ENCODE peak calls at places on chromosomes 5 and 9, in eight cellular contexts. T is GM03348, N is anterior cingulate cortex, O is HTR-8/SVneo, W is NCI-H446 treated with DMSO at 0.1 percent for 48 hours, S is ecto neural progenitor cell, B is amniotic epithelial cell, M is left cardiac atrium. D is an unnamed sample.

GRCh38 chr9:133437753-133438531 is 15.8 kb downstream of the ADAMTS13 start:
- DNase-seq in T (no peak), N (no peak), O (no peak), W (no peak), S (no peak), B (no peak), M (no peak), D (no peak)

GRCh38 chr5:953535-954449 is 54.8 kb upstream of the NKD2 start:
- DNase-seq in T (no peak), N (no peak), O (no peak), W (no peak), S (peak), B (peak), M (no peak), D (no peak)

GRCh38 chr5:61450880-61451279 is 118.8 kb downstream of the ZSWIM6 start:
- DNase-seq in T (peak), N (no peak), O (peak), W (peak), S (no peak), B (peak), M (no peak), D (peak)

GRCh38 chr5:135249658-135250057 is 149.4 kb downstream of the MACROH2A1 start:
- DNase-seq in T (no peak), N (no peak), O (no peak), W (no peak), S (peak), B (peak), M (no peak), D (no peak)

GRCh38 chr5:168713051-168713450 is 133.9 kb upstream of the PANK3 start:
- DNase-seq in T (no peak), N (no peak), O (no peak), W (no peak), S (peak), B (no peak), M (no peak), D (no peak)

GRCh38 chr5:39570418-39571027 is 145.7 kb upstream of the DAB2 start:
- DNase-seq in T (peak), N (no peak), O (peak), W (peak), S (no peak), B (peak), M (no peak), D (peak)

GRCh38 chr9:132511191-132511999 is 71.0 kb upstream of the BARHL1 start:
- DNase-seq in T (no peak), N (no peak), O (no peak), W (no peak), S (no peak), B (no peak), M (no peak), D (no peak)

GRCh38 chr5:53515988-53516387 is 35.6 kb downstream of the FST start:
- DNase-seq in T (no peak), N (no peak), O (no peak), W (no peak), S (no peak), B (peak), M (no peak), D (no peak)

GRCh38 chr9:135501261-135502167 is 1.0 kb downstream of the MRPS2 start:
- DNase-seq in T (peak), N (no peak), O (peak), W (no peak), S (no peak), B (no peak), M (peak), D (no peak)

GRCh38 chr9:137316012-137316981 is 14.2 kb upstream of the NRARP start:
- DNase-seq in T (peak), N (no peak), O (no peak), W (no peak), S (peak), B (peak), M (peak), D (no peak)

GRCh38 chr5:78795757-78796156 is 147.2 kb upstream of the LHFPL2 start:
- DNase-seq in T (peak), N (no peak), O (no peak), W (no peak), S (no peak), B (peak), M (no peak), D (peak)

GRCh38 chr9:16879416-16879815 is 8.9 kb upstream of the BNC2 start:
- DNase-seq in T (no peak), N (no peak), O (no peak), W (no peak), S (no peak), B (peak), M (no peak), D (peak)

GRCh38 chr5:73692166-73692640 is 66.2 kb downstream of the ARHGEF28 start:
- DNase-seq in T (peak), N (peak), O (no peak), W (no peak), S (no peak), B (peak), M (no peak), D (peak)

GRCh38 chr5:144390133-144390532 is 219.5 kb downstream of the KCTD16 start:
- DNase-seq in T (peak), N (no peak), O (peak), W (peak), S (no peak), B (peak), M (no peak), D (peak)

GRCh38 chr9:72473474-72474241 is 47.8 kb upstream of the TMC1 start:
- DNase-seq in T (peak), N (no peak), O (no peak), W (no peak), S (no peak), B (peak), M (no peak), D (peak)

GRCh38 chr5:93883459-93883858 is 142.1 kb upstream of the POU5F2 start:
- DNase-seq in T (no peak), N (no peak), O (no peak), W (no peak), S (no peak), B (no peak), M (no peak), D (peak)

GRCh38 chr5:86814907-86815306 is 197.2 kb downstream of the COX7C start:
- DNase-seq in T (no peak), N (no peak), O (no peak), W (no peak), S (no peak), B (no peak), M (no peak), D (no peak)

GRCh38 chr5:151195622-151196021 is 28.3 kb downstream of the CCDC69 start:
- DNase-seq in T (peak), N (no peak), O (no peak), W (no peak), S (no peak), B (peak), M (no peak), D (peak)

GRCh38 chr9:99778308-99778707 is 43.4 kb upstream of the NR4A3 start:
- DNase-seq in T (peak), N (no peak), O (peak), W (peak), S (no peak), B (peak), M (no peak), D (peak)

GRCh38 chr9:91716239-91716638 is 233.8 kb downstream of the ROR2 start:
- DNase-seq in T (no peak), N (no peak), O (no peak), W (no peak), S (no peak), B (no peak), M (no peak), D (no peak)

GRCh38 chr9:76297721-76298239 is 96.4 kb downstream of the RFK start:
- DNase-seq in T (peak), N (no peak), O (no peak), W (no peak), S (no peak), B (peak), M (no peak), D (peak)

GRCh38 chr5:139422307-139422893 is 16.9 kb downstream of the DNAJC18 start:
- DNase-seq in T (peak), N (no peak), O (peak), W (peak), S (no peak), B (peak), M (no peak), D (peak)

GRCh38 chr5:80959768-80960442 is at the start of gene RASGRF2:
- DNase-seq in T (peak), N (peak), O (peak), W (no peak), S (peak), B (peak), M (peak), D (peak)

GRCh38 chr5:65562731-65563701 is at the start of the genes CENPK and PPWD1:
- DNase-seq in T (peak), N (peak), O (peak), W (peak), S (peak), B (peak), M (peak), D (peak)

GRCh38 chr5:143624465-143624864 is 187.5 kb upstream of the HMHB1 start:
- DNase-seq in T (no peak), N (no peak), O (no peak), W (no peak), S (no peak), B (no peak), M (no peak), D (no peak)

GRCh38 chr5:135071311-135071710 is 37.3 kb upstream of the PITX1 start:
- DNase-seq in T (no peak), N (no peak), O (no peak), W (no peak), S (no peak), B (no peak), M (no peak), D (no peak)

GRCh38 chr5:174234388-174234787 is 188.9 kb downstream of the NSG2 start:
- DNase-seq in T (no peak), N (no peak), O (no peak), W (no peak), S (no peak), B (no peak), M (no peak), D (no peak)

GRCh38 chr5:177293819-177294581 is 9.5 kb downstream of the RAB24 start:
- DNase-seq in T (no peak), N (no peak), O (no peak), W (no peak), S (no peak), B (no peak), M (no peak), D (no peak)

GRCh38 chr5:14108170-14108996 is 34.8 kb upstream of the TRIO start:
- DNase-seq in T (peak), N (peak), O (peak), W (peak), S (peak), B (peak), M (peak), D (peak)

GRCh38 chr5:110478899-110479298 is 247.6 kb downstream of the TMEM232 start:
- DNase-seq in T (peak), N (no peak), O (peak), W (no peak), S (no peak), B (peak), M (no peak), D (peak)

GRCh38 chr9:89477811-89478583 is 19.9 kb downstream of the SEMA4D start:
- DNase-seq in T (no peak), N (no peak), O (peak), W (no peak), S (no peak), B (peak), M (peak), D (peak)

GRCh38 chr5:2921651-2922050 is 170.2 kb upstream of the IRX2 start:
- DNase-seq in T (no peak), N (no peak), O (no peak), W (no peak), S (peak), B (no peak), M (no peak), D (no peak)

GRCh38 chr9:86352440-86353106 is 1.6 kb downstream of the TUT7 start:
- DNase-seq in T (no peak), N (no peak), O (no peak), W (no peak), S (no peak), B (peak), M (no peak), D (peak)

GRCh38 chr9:124183772-124184171 is 74.0 kb upstream of the NEK6 start:
- DNase-seq in T (no peak), N (no peak), O (no peak), W (no peak), S (no peak), B (no peak), M (no peak), D (no peak)

GRCh38 chr5:167953151-167953788 is 338.2 kb upstream of the WWC1 start:
- DNase-seq in T (no peak), N (no peak), O (no peak), W (no peak), S (no peak), B (no peak), M (no peak), D (no peak)

GRCh38 chr5:59609501-59610265 is 283.8 kb downstream of the PDE4D start:
- DNase-seq in T (no peak), N (no peak), O (no peak), W (no peak), S (no peak), B (no peak), M (no peak), D (no peak)

GRCh38 chr9:130902204-130903185 is 5.9 kb upstream of the QRFP start:
- DNase-seq in T (no peak), N (no peak), O (no peak), W (no peak), S (no peak), B (no peak), M (no peak), D (no peak)

GRCh38 chr5:104951829-104952228 is 1389.2 kb upstream of the NUDT12 start:
- DNase-seq in T (no peak), N (no peak), O (no peak), W (no peak), S (no peak), B (no peak), M (no peak), D (no peak)

GRCh38 chr9:89996106-89996505 is 391.3 kb downstream of the GADD45G start:
- DNase-seq in T (no peak), N (no peak), O (no peak), W (no peak), S (no peak), B (no peak), M (no peak), D (no peak)